ENCODE peak calls at places on chromosomes 7 and 10, in four cellular contexts. J, B, Y and M are unnamed samples.
A peak's percentile ranks its signal among the peaks of the same experiment; 100 is the strongest.

GRCh38 chr7:91089382-91089963 is 174.8 kb upstream of the FZD1 start:
- DNase-seq in Y (peak; percentile 16), J (peak; percentile 38), B (no peak), M (peak; percentile 34)

GRCh38 chr7:46627038-46627315 is 705.9 kb upstream of the IGFBP3 start:
- DNase-seq in J (no peak), B (no peak), Y (no peak), M (no peak)

GRCh38 chr10:86596266-86596665 is 58.1 kb upstream of the OPN4 start:
- DNase-seq in Y (no peak), J (no peak), B (no peak), M (no peak)

GRCh38 chr10:69124558-69125121 is 662 bp downstream of the VPS26A start:
- DNase-seq in Y (peak; percentile 54), B (no peak), J (peak; percentile 72), M (peak; percentile 44)

GRCh38 chr7:12719978-12720377 is 32.5 kb downstream of the ARL4A start:
- DNase-seq in J (no peak), Y (no peak), B (no peak), M (no peak)

GRCh38 chr7:108211382-108212201 is 81.4 kb upstream of the LAMB4 start:
- DNase-seq in Y (peak; percentile 42), J (peak; percentile 69), B (peak; percentile 80), M (no peak)

GRCh38 chr7:148941598-148942280 is 57.6 kb upstream of the EZH2 start:
- DNase-seq in J (peak; percentile 79), Y (peak; percentile 84), B (no peak), M (peak; percentile 85)

GRCh38 chr10:96292971-96293909 is 11.0 kb upstream of the DNTT start:
- DNase-seq in B (no peak), Y (peak; percentile 70), J (peak; percentile 19), M (peak; percentile 36)

GRCh38 chr10:60299390-60299778 is 90.3 kb downstream of the ANK3 start:
- DNase-seq in J (no peak), Y (no peak), B (no peak), M (no peak)

GRCh38 chr10:89332092-89332633 is 4.4 kb downstream of the IFIT3 start:
- DNase-seq in J (peak; percentile 13), B (peak; percentile 92), Y (peak; percentile 41), M (no peak)

GRCh38 chr7:1603346-1604211 is 33.7 kb upstream of the PSMG3 start:
- DNase-seq in Y (no peak), B (no peak), J (no peak), M (peak; percentile 36)

GRCh38 chr10:78749898-78750297 is 318.9 kb upstream of the ZMIZ1 start:
- DNase-seq in Y (no peak), J (no peak), B (no peak), M (no peak)

GRCh38 chr7:130423636-130424035 is 17.2 kb downstream of the CEP41 start:
- DNase-seq in J (no peak), Y (no peak), B (no peak), M (no peak)

GRCh38 chr7:130430841-130431713 is 9.7 kb downstream of the CEP41 start:
- DNase-seq in J (no peak), Y (no peak), B (no peak), M (no peak)

GRCh38 chr7:130429019-130429418 is 11.8 kb downstream of the CEP41 start:
- DNase-seq in B (no peak), J (no peak), Y (no peak), M (no peak)

GRCh38 chr7:130425798-130426197 is 15.0 kb downstream of the CEP41 start:
- DNase-seq in B (no peak), J (no peak), Y (no peak), M (no peak)

GRCh38 chr7:130426541-130426940 is 14.3 kb downstream of the CEP41 start:
- DNase-seq in B (no peak), Y (no peak), J (no peak), M (no peak)
- TF ChIP-seq EP300 in B (no peak), Y (no peak), J (no peak), M (no peak)

GRCh38 chr10:3774814-3775670 is 10.0 kb downstream of the KLF6 start:
- DNase-seq in J (peak; percentile 50), B (no peak), Y (no peak), M (no peak)

GRCh38 chr10:3770611-3771110 is 14.3 kb downstream of the KLF6 start:
- DNase-seq in Y (no peak), B (no peak), J (no peak), M (no peak)

GRCh38 chr10:3774018-3774813 is 10.8 kb downstream of the KLF6 start:
- DNase-seq in J (no peak), B (no peak), Y (no peak), M (no peak)

GRCh38 chr10:3773465-3774017 is 11.5 kb downstream of the KLF6 start:
- DNase-seq in J (no peak), B (no peak), Y (no peak), M (no peak)

DNA sequence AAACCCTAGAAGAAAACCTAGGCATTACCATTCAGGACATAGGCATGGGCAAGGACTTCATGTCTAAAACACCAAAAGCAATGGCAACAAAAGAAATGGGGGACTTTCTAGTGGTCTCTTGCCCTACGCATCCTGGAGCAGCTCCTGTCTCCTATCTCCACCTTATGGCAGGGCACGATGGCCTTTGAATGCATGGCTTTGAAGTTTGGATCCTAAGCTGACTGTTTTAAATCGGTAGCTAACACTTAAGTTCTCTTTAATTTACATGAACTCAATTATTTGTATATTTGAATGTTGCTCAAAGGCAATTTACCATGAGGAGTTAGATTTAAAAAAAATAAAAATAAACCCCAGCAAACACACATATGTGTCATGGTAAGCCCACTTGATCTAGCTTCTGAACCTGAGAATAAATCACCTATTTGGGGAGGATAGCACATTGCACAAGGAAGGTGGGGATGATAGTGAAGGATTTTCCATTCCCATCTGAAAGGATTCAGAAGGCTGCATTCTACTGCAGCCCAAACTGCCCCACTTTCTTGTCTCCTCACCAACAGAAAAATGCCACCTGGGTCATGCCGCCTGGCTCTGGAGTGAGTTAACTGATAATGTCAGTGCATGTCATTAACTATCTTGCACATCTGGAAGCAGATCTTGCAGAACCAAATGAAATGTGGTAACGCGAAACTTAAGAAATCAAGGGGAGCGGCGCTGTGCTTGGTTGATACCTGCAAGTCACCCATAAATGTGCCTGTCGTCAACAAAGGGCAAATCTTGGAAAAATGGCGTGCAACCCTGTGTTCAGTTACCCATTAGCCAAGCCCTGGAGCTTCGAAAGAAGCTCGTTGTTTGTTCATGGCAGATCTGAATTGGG is 12.4 kb downstream of the KLF6 start:
- DNase-seq in B (no peak), Y (no peak), J (no peak), M (no peak)
- TF ChIP-seq GABPA in B (no peak), Y (no peak), J (no peak), M (no peak)

GRCh38 chr10:95278061-95278988 is 12.5 kb downstream of the PDLIM1 start:
- DNase-seq in J (no peak), B (no peak), Y (peak; percentile 92), M (no peak)
- TF ChIP-seq EP300 in J (no peak), B (no peak), Y (peak; percentile 97), M (no peak)

DNA sequence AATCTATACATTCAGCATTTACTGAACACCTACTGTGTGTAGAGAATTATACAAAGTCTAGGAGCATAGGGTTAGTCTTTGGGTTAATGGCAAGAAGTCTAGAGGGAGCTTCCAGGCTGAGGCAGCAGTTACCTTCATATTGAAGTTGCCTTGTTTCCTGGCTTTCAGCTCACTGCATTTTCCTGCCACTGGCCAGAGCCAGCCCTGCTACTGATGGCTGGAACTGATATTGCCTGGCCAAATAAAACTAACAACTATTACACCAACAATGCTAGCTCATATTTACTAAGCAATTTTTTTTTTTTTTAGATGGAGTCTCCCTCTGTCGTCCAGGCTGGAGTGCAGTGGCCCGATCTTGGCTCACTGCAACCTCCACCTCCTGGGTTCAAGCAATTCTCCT is 165.7 kb upstream of the ITGB1 start:
- DNase-seq in J (no peak), Y (no peak), B (no peak), M (no peak)
- TF ChIP-seq GABPA in J (no peak), Y (no peak), B (no peak), M (no peak)

GRCh38 chr7:72603073-72603472 is 190.9 kb upstream of the CALN1 start:
- DNase-seq in J (no peak), B (no peak), Y (no peak), M (no peak)
- TF ChIP-seq EP300 in J (peak; percentile 8), B (no peak), Y (no peak), M (no peak)

GRCh38 chr10:132363921-132364593 is 32.1 kb downstream of the LRRC27 start:
- DNase-seq in J (peak; percentile 28), B (peak; percentile 13), Y (peak; percentile 45), M (peak; percentile 69)
- TF ChIP-seq GABPA in J (no peak), B (no peak), Y (no peak), M (no peak)

DNA sequence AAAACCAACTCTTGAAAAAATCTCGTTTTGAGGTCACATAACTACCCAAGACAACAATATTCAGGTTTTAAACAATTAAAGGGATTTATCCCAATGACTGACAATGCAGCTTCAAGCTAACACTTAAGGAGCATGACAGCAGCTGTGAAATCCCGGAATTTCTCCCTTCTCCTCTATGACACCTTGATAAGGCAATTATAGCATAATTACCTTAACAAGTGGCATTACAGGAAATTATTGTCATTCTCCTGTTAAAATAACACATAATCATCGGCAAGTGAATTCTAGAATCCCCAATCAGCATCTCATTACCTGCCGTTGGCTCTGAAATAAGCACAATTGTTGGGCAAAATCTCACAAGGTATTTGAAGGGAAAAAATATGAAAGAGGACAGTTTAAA is 417.0 kb upstream of the PFKP start:
- DNase-seq in J (no peak), B (no peak), Y (no peak), M (no peak)
- TF ChIP-seq EP300 in J (no peak), B (no peak), Y (no peak), M (no peak)

GRCh38 chr7:3089493-3089892 is 45.8 kb upstream of the CARD11 start:
- DNase-seq in B (no peak), J (peak; percentile 50), Y (peak; percentile 27), M (peak; percentile 78)

GRCh38 chr7:3097734-3098133 is 54.1 kb upstream of the CARD11 start:
- DNase-seq in B (no peak), Y (no peak), J (no peak), M (no peak)

GRCh38 chr7:3092468-3092867 is 48.8 kb upstream of the CARD11 start:
- DNase-seq in J (no peak), Y (no peak), B (peak; percentile 63), M (no peak)

GRCh38 chr7:3091631-3092030 is 48.0 kb upstream of the CARD11 start:
- DNase-seq in J (no peak), Y (no peak), B (no peak), M (no peak)

GRCh38 chr7:3095046-3095445 is 51.4 kb upstream of the CARD11 start:
- DNase-seq in Y (no peak), B (no peak), J (no peak), M (no peak)
- TF ChIP-seq GABPA in Y (no peak), B (no peak), J (no peak), M (no peak)